ENCODE peak calls at places on chromosome 14, in six cellular contexts. J is GM12865, O is HTR-8/SVneo, L is NT2/D1, D is T follicular helper cell, F is islet precursor cell. W is an unnamed sample.

GRCh38 chr14:88882236-88882635 is 57.8 kb downstream of the TTC8 start:
- DNase-seq in D (no peak), L (no peak), O (no peak), J (no peak), F (no peak), W (no peak)

GRCh38 chr14:89750909-89751502 is 203.5 kb downstream of the EFCAB11 start:
- DNase-seq in O (no peak), D (no peak), F (no peak), J (no peak), L (no peak), W (no peak)

GRCh38 chr14:22882529-22883190 is 362 bp upstream of the REM2 start:
- DNase-seq in J (no peak), L (peak; percentile 22), D (peak; percentile 31), F (peak; percentile 88), O (peak; percentile 6), W (peak; percentile 93)

GRCh38 chr14:30355431-30355913 is 203.5 kb upstream of the G2E3 start:
- DNase-seq in F (peak; percentile 74), O (no peak), D (no peak), J (peak; percentile 81), L (no peak), W (peak; percentile 92)

GRCh38 chr14:56120091-56120632 is 2.0 kb downstream of the PELI2 start:
- DNase-seq in J (no peak), F (no peak), L (no peak), O (no peak), D (no peak), W (peak; percentile 93)

GRCh38 chr14:69404478-69404877 is 6.0 kb downstream of the SLC39A9 start:
- DNase-seq in D (no peak), O (no peak), F (no peak), J (no peak), L (no peak), W (no peak)

GRCh38 chr14:102232348-102232625 is 72.7 kb downstream of the MOK start:
- DNase-seq in L (no peak), D (no peak), O (no peak), J (no peak), F (no peak), W (no peak)

GRCh38 chr14:39169541-39169900 is 612 bp downstream of the TRAPPC6B start:
- DNase-seq in J (no peak), L (no peak), F (no peak), D (no peak), O (no peak), W (peak; percentile 54)

GRCh38 chr14:87133073-87133815 is 859.7 kb downstream of the GALC start:
- DNase-seq in J (no peak), O (no peak), F (peak; percentile 91), D (no peak), L (no peak), W (peak; percentile 46)

GRCh38 chr14:70810621-70811020 is 1.3 kb upstream of the MAP3K9 start:
- DNase-seq in O (no peak), J (no peak), D (no peak), F (peak; percentile 56), L (no peak), W (peak; percentile 41)

W was measured in NCI-H69.